ENCODE peak calls at places on chromosome 22, in eight cellular contexts. One of them, this sample, is unnamed.

GRCh38 chr22:20430101-20430640 is 7.5 kb downstream of the SCARF2 start:
- DNase-seq in SJCRH30: no peak
- DNase-seq in RWPE2: peak
- DNase-seq in naive thymus-derived CD8-positive, alpha-beta T cell: no peak
- DNase-seq in HS-5: no peak
- DNase-seq in activated effector memory CD4-positive, alpha-beta T cell treated with anti-CD3 and anti-CD28 coated beads, Interleukin-2, amount 50 U/mL, for 16 hours: no peak
- DNase-seq in Caki2: no peak
- DNase-seq in EL: no peak
- DNase-seq in this sample: no peak

GRCh38 chr22:42688241-42688913 is 32.3 kb downstream of the A4GALT start:
- DNase-seq in SJCRH30: peak
- DNase-seq in RWPE2: peak
- DNase-seq in naive thymus-derived CD8-positive, alpha-beta T cell: no peak
- DNase-seq in HS-5: no peak
- DNase-seq in activated effector memory CD4-positive, alpha-beta T cell treated with anti-CD3 and anti-CD28 coated beads, Interleukin-2, amount 50 U/mL, for 16 hours: no peak
- DNase-seq in Caki2: peak
- DNase-seq in EL: peak
- DNase-seq in this sample: peak

GRCh38 chr22:32720924-32721323 is 80.6 kb upstream of the TIMP3 start:
- DNase-seq in SJCRH30: no peak
- DNase-seq in RWPE2: no peak
- DNase-seq in naive thymus-derived CD8-positive, alpha-beta T cell: no peak
- DNase-seq in HS-5: no peak
- DNase-seq in activated effector memory CD4-positive, alpha-beta T cell treated with anti-CD3 and anti-CD28 coated beads, Interleukin-2, amount 50 U/mL, for 16 hours: no peak
- DNase-seq in Caki2: no peak
- DNase-seq in EL: peak
- DNase-seq in this sample: no peak

GRCh38 chr22:34973016-34973415 is 92.9 kb upstream of the ISX start:
- DNase-seq in SJCRH30: no peak
- DNase-seq in RWPE2: no peak
- DNase-seq in naive thymus-derived CD8-positive, alpha-beta T cell: no peak
- DNase-seq in HS-5: no peak
- DNase-seq in activated effector memory CD4-positive, alpha-beta T cell treated with anti-CD3 and anti-CD28 coated beads, Interleukin-2, amount 50 U/mL, for 16 hours: no peak
- DNase-seq in Caki2: no peak
- DNase-seq in EL: no peak
- DNase-seq in this sample: no peak

GRCh38 chr22:43197271-43197941 is 10.5 kb upstream of the TTLL12 start:
- DNase-seq in SJCRH30: no peak
- DNase-seq in RWPE2: no peak
- DNase-seq in naive thymus-derived CD8-positive, alpha-beta T cell: no peak
- DNase-seq in HS-5: no peak
- DNase-seq in activated effector memory CD4-positive, alpha-beta T cell treated with anti-CD3 and anti-CD28 coated beads, Interleukin-2, amount 50 U/mL, for 16 hours: no peak
- DNase-seq in Caki2: no peak
- DNase-seq in EL: peak
- DNase-seq in this sample: no peak

GRCh38 chr22:30327864-30328345 is 1.2 kb upstream of the TBC1D10A start:
- DNase-seq in SJCRH30: no peak
- DNase-seq in RWPE2: no peak
- DNase-seq in naive thymus-derived CD8-positive, alpha-beta T cell: no peak
- DNase-seq in HS-5: no peak
- DNase-seq in activated effector memory CD4-positive, alpha-beta T cell treated with anti-CD3 and anti-CD28 coated beads, Interleukin-2, amount 50 U/mL, for 16 hours: no peak
- DNase-seq in Caki2: no peak
- DNase-seq in EL: no peak
- DNase-seq in this sample: no peak

GRCh38 chr22:43236401-43237166 is 49.6 kb upstream of the TTLL12 start:
- DNase-seq in SJCRH30: no peak
- DNase-seq in RWPE2: no peak
- DNase-seq in naive thymus-derived CD8-positive, alpha-beta T cell: no peak
- DNase-seq in HS-5: no peak
- DNase-seq in activated effector memory CD4-positive, alpha-beta T cell treated with anti-CD3 and anti-CD28 coated beads, Interleukin-2, amount 50 U/mL, for 16 hours: no peak
- DNase-seq in Caki2: no peak
- DNase-seq in EL: no peak
- DNase-seq in this sample: no peak

GRCh38 chr22:48717883-48718817 is 1109.5 kb downstream of the BRD1 start:
- DNase-seq in SJCRH30: no peak
- DNase-seq in RWPE2: peak
- DNase-seq in naive thymus-derived CD8-positive, alpha-beta T cell: no peak
- DNase-seq in HS-5: no peak
- DNase-seq in activated effector memory CD4-positive, alpha-beta T cell treated with anti-CD3 and anti-CD28 coated beads, Interleukin-2, amount 50 U/mL, for 16 hours: peak
- DNase-seq in Caki2: no peak
- DNase-seq in EL: no peak
- DNase-seq in this sample: no peak

GRCh38 chr22:31119026-31119717 is 3.6 kb upstream of the INPP5J start:
- DNase-seq in SJCRH30: no peak
- DNase-seq in RWPE2: no peak
- DNase-seq in naive thymus-derived CD8-positive, alpha-beta T cell: no peak
- DNase-seq in HS-5: no peak
- DNase-seq in activated effector memory CD4-positive, alpha-beta T cell treated with anti-CD3 and anti-CD28 coated beads, Interleukin-2, amount 50 U/mL, for 16 hours: no peak
- DNase-seq in Caki2: no peak
- DNase-seq in EL: no peak
- DNase-seq in this sample: no peak

GRCh38 chr22:35521358-35522264 is 19.0 kb upstream of the RASD2 start:
- DNase-seq in SJCRH30: no peak
- DNase-seq in RWPE2: no peak
- DNase-seq in naive thymus-derived CD8-positive, alpha-beta T cell: no peak
- DNase-seq in HS-5: no peak
- DNase-seq in activated effector memory CD4-positive, alpha-beta T cell treated with anti-CD3 and anti-CD28 coated beads, Interleukin-2, amount 50 U/mL, for 16 hours: no peak
- DNase-seq in Caki2: no peak
- DNase-seq in EL: peak
- DNase-seq in this sample: no peak

This sample was measured in NCI-H1930.